ENCODE peak calls at places on chromosomes 13 and 19, in eight cellular contexts. S is endothelial cell; N is tibial nerve; O is stimulated activated CD4-positive, alpha-beta T cell treated with anti-CD3 and anti-CD28 coated beads, Interleukin-1b, Interleukin-23, amount 100 ng/mL, for 1 hour; U is cardiac fibroblast; K is upper lobe of left lung; W is NCI-H187 treated with DMSO at 0.1 percent for 48 hours; X is EL. A is an unnamed sample.

GRCh38 chr13:42720116-42720857 is 61.1 kb upstream of the FAM216B start:
- DNase-seq in N (no peak), X (peak; percentile 95), S (no peak), K (peak; percentile 52), W (no peak), O (no peak), U (peak; percentile 99), A (no peak)

GRCh38 chr19:776549-776948 is 20.7 kb upstream of the PTBP1 start:
- DNase-seq in U (no peak), X (no peak), N (no peak), W (no peak), O (no peak), K (no peak), S (no peak), A (no peak)

GRCh38 chr19:12800873-12801465 is 631 bp downstream of the PRDX2 start:
- DNase-seq in N (no peak), U (no peak), S (peak; percentile 16), K (peak; percentile 25), O (no peak), W (no peak), X (peak; percentile 14), A (peak; percentile 56)

GRCh38 chr19:32464279-32464678 is 58.7 kb downstream of the DPY19L3 start:
- DNase-seq in W (peak; percentile 37), S (no peak), O (no peak), X (no peak), U (peak; percentile 39), K (no peak), N (no peak), A (no peak)

GRCh38 chr13:32530841-32531253 is 7.7 kb downstream of the N4BP2L2 start:
- DNase-seq in U (peak; percentile 84), K (no peak), W (no peak), S (no peak), X (peak; percentile 56), O (no peak), N (peak; percentile 33), A (no peak)

GRCh38 chr19:38183227-38183914 is 40.7 kb downstream of the DPF1 start:
- DNase-seq in X (no peak), K (no peak), N (peak; percentile 17), W (no peak), U (peak; percentile 35), O (no peak), S (peak; percentile 46), A (peak; percentile 78)

GRCh38 chr19:46065486-46065885 is 24.7 kb upstream of the IGFL4 start:
- DNase-seq in X (peak; percentile 80), W (no peak), O (no peak), K (no peak), N (no peak), S (no peak), U (peak; percentile 36), A (no peak)

GRCh38 chr19:5934779-5935472 is 20.9 kb downstream of the CAPS start:
- DNase-seq in U (peak; percentile 80), O (no peak), W (no peak), N (no peak), X (peak; percentile 84), K (no peak), S (no peak), A (no peak)

GRCh38 chr19:38149597-38149996 is 74.4 kb downstream of the DPF1 start:
- DNase-seq in W (no peak), O (no peak), U (peak; percentile 12), S (no peak), X (peak; percentile 13), N (no peak), K (no peak), A (peak; percentile 43)

GRCh38 chr13:110503037-110503901 is 58.3 kb downstream of the RAB20 start:
- DNase-seq in S (no peak), W (no peak), U (no peak), X (peak; percentile 55), O (no peak), N (no peak), K (no peak), A (peak; percentile 46)

GRCh38 chr19:56972291-56972914 is 131.9 kb upstream of the PEG3 start:
- DNase-seq in N (no peak), W (no peak), K (no peak), X (no peak), U (no peak), O (no peak), S (no peak), A (no peak)

GRCh38 chr13:32548837-32549236 is 10.2 kb upstream of the N4BP2L2 start:
- DNase-seq in X (peak; percentile 16), S (no peak), W (no peak), U (peak; percentile 79), K (no peak), N (no peak), O (no peak), A (no peak)

GRCh38 chr13:26961890-26962615 is 201.5 kb upstream of the GPR12 start:
- DNase-seq in S (no peak), K (peak; percentile 91), W (no peak), O (no peak), U (no peak), N (no peak), X (no peak), A (peak; percentile 19)

GRCh38 chr19:3025516-3025890 is 3.6 kb downstream of the TLE2 start:
- DNase-seq in U (no peak), X (no peak), K (no peak), W (no peak), N (no peak), S (no peak), O (no peak), A (no peak)

GRCh38 chr19:16457954-16458331 is 13.8 kb downstream of the EPS15L1 start:
- DNase-seq in O (no peak), U (no peak), K (no peak), W (no peak), X (no peak), N (no peak), S (no peak), A (no peak)

GRCh38 chr19:1012334-1012733 is 8.6 kb downstream of the TMEM259 start:
- DNase-seq in O (no peak), W (no peak), X (no peak), K (no peak), S (no peak), N (no peak), U (no peak), A (no peak)

GRCh38 chr13:78572459-78572858 is 30.9 kb downstream of the POU4F1 start:
- DNase-seq in N (no peak), U (no peak), W (no peak), X (no peak), S (no peak), K (no peak), O (no peak), A (no peak)

GRCh38 chr19:48543121-48543710 is 8.8 kb upstream of the SULT2B1 start:
- DNase-seq in O (no peak), W (no peak), S (no peak), X (peak; percentile 87), U (peak; percentile 64), N (no peak), K (peak; percentile 68), A (no peak)

A was measured in K562.